ENCODE peak calls at places on chromosomes 6 and 20, in seven cellular contexts. L, C, Q, J, F, H and I are unnamed samples.

GRCh38 chr20:8693709-8694108 is 375.2 kb upstream of the PLCB4 start:
- DNase-seq in L (peak; percentile 93), C (no peak), Q (no peak), J (no peak), F (no peak), H (peak; percentile 45), I (peak; percentile 90)

GRCh38 chr6:158861686-158862381 is 42.7 kb upstream of the EZR start:
- DNase-seq in L (peak; percentile 45), C (no peak), Q (no peak), J (no peak), F (no peak), H (peak; percentile 19), I (no peak)

GRCh38 chr6:104896914-104897313 is 37.2 kb upstream of the HACE1 start:
- DNase-seq in L (no peak), C (no peak), Q (no peak), J (no peak), F (no peak), H (peak; percentile 8), I (peak; percentile 21)

GRCh38 chr20:7841967-7842301 is 98.3 kb downstream of the HAO1 start:
- DNase-seq in L (peak; percentile 83), C (no peak), Q (peak; percentile 68), J (no peak), F (no peak), H (peak; percentile 85), I (peak; percentile 92)

GRCh38 chr20:48750941-48751620 is 76.7 kb downstream of the PREX1 start:
- DNase-seq in L (no peak), C (no peak), Q (no peak), J (peak; percentile 47), F (peak; percentile 40), H (no peak), I (no peak)

GRCh38 chr20:52461602-52462001 is 270.0 kb upstream of the ZFP64 start:
- DNase-seq in L (no peak), C (no peak), Q (no peak), J (no peak), F (no peak), H (no peak), I (no peak)

GRCh38 chr6:100479180-100480035 is 14.7 kb upstream of the SIM1 start:
- DNase-seq in L (peak; percentile 49), C (peak; percentile 49), Q (no peak), J (no peak), F (no peak), H (peak; percentile 65), I (peak; percentile 61)

GRCh38 chr20:37397076-37397953 is 51.4 kb downstream of the SRC start:
- DNase-seq in L (no peak), C (no peak), Q (no peak), J (no peak), F (no peak), H (no peak), I (peak; percentile 58)

GRCh38 chr20:62413896-62414481 is 6.9 kb upstream of the CABLES2 start:
- DNase-seq in L (no peak), C (no peak), Q (no peak), J (no peak), F (no peak), H (no peak), I (peak; percentile 22)

GRCh38 chr6:25777031-25777430 is 22.5 kb downstream of the SLC17A4 start:
- DNase-seq in L (no peak), C (no peak), Q (no peak), J (no peak), F (no peak), H (no peak), I (no peak)

GRCh38 chr6:163288066-163288465 is 126.5 kb upstream of the QKI start:
- DNase-seq in L (no peak), C (peak; percentile 35), Q (no peak), J (no peak), F (no peak), H (no peak), I (no peak)

GRCh38 chr6:106509420-106510089 is 119.7 kb downstream of the RTN4IP1 start:
- DNase-seq in L (no peak), C (peak; percentile 21), Q (peak; percentile 63), J (no peak), F (no peak), H (peak; percentile 43), I (no peak)

GRCh38 chr6:102405860-102406259 is 1012.4 kb downstream of the GRIK2 start:
- DNase-seq in L (no peak), C (no peak), Q (no peak), J (no peak), F (no peak), H (no peak), I (no peak)

GRCh38 chr20:59665656-59666555 is 61.6 kb downstream of the PHACTR3 start:
- DNase-seq in L (no peak), C (no peak), Q (no peak), J (no peak), F (no peak), H (no peak), I (no peak)

GRCh38 chr6:168983925-168984324 is 269.7 kb downstream of the THBS2 start:
- DNase-seq in L (no peak), C (no peak), Q (no peak), J (no peak), F (no peak), H (no peak), I (no peak)

GRCh38 chr20:63551068-63551467 is 2.9 kb upstream of the FNDC11 start:
- DNase-seq in L (no peak), C (no peak), Q (no peak), J (no peak), F (no peak), H (no peak), I (no peak)

GRCh38 chr6:41367700-41368099 is 32.3 kb downstream of the NCR2 start:
- DNase-seq in L (peak; percentile 48), C (peak; percentile 85), Q (no peak), J (no peak), F (no peak), H (peak; percentile 51), I (peak; percentile 70)

GRCh38 chr6:111972714-111973678 is 80.9 kb upstream of the CCN6 start:
- DNase-seq in L (peak; percentile 98), C (no peak), Q (peak; percentile 85), J (peak; percentile 73), F (peak; percentile 31), H (peak; percentile 96), I (peak; percentile 97)

GRCh38 chr20:31841928-31842327 is 3.5 kb downstream of the FOXS1 start:
- DNase-seq in L (peak; percentile 66), C (no peak), Q (peak; percentile 60), J (no peak), F (no peak), H (peak; percentile 53), I (peak; percentile 85)

GRCh38 chr6:44275749-44276648 is 5.7 kb downstream of the TMEM151B start:
- DNase-seq in L (no peak), C (no peak), Q (no peak), J (peak; percentile 32), F (no peak), H (no peak), I (peak; percentile 47)

GRCh38 chr6:12138936-12139335 is 126.8 kb downstream of the HIVEP1 start:
- DNase-seq in L (no peak), C (no peak), Q (no peak), J (no peak), F (no peak), H (no peak), I (no peak)

GRCh38 chr6:41466437-41466990 is 79.7 kb upstream of the FOXP4 start:
- DNase-seq in L (no peak), C (no peak), Q (no peak), J (no peak), F (no peak), H (no peak), I (peak; percentile 31)

GRCh38 chr20:48523191-48523757 is 304.5 kb downstream of the PREX1 start:
- DNase-seq in L (peak; percentile 59), C (peak; percentile 95), Q (no peak), J (no peak), F (no peak), H (peak; percentile 57), I (peak; percentile 69)

GRCh38 chr6:149851461-149851860 is 12.7 kb downstream of the LRP11 start:
- DNase-seq in L (peak; percentile 78), C (no peak), Q (no peak), J (no peak), F (no peak), H (peak; percentile 61), I (peak; percentile 82)

GRCh38 chr6:165052561-165053500 is 256.6 kb downstream of the C6orf118 start:
- DNase-seq in L (no peak), C (no peak), Q (no peak), J (no peak), F (no peak), H (no peak), I (no peak)
- H3K9me3 ChIP-seq in L (peaks cover 16% of the 10 kb centered on the region), C (no peaks in the 10 kb centered on the region), Q (no peaks in the 10 kb centered on the region), J (no peaks in the 10 kb centered on the region), F (no peaks in the 10 kb centered on the region), H (no peaks in the 10 kb centered on the region), I (no peaks in the 10 kb centered on the region)

DNA sequence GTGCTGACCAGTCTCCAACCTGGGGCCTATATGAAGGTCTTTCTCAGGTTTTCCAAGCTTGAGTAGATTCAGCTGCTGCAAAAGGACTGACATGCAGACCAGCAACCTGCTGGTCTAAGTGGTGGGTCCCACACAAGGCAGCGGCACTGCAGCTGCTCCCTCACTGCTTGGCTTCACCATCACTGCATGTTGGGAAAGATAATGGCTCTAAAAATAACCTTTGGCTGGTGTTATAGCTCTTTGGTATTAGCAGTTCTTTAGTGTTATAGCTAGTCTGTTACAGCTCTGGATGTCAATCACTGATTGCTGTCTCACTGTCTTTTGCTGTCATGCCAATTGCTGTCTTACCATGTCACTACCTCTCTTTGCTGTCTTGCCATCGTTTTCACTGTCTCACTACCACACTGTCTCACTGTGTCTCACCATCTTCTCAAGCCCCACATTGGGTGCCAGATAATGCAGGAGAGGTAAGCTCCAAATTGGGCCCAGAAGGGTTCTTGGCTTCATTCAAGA is 726.4 kb downstream of the TENT5A start:
- DNase-seq in L (no peak), C (no peak), Q (no peak), J (no peak), F (no peak), H (no peak), I (no peak)
- H3K9me3 ChIP-seq in L (peaks cover 6% of the 10 kb centered on the region), C (no peaks in the 10 kb centered on the region), Q (no peaks in the 10 kb centered on the region), J (no peaks in the 10 kb centered on the region), F (no peaks in the 10 kb centered on the region), H (no peaks in the 10 kb centered on the region), I (no peaks in the 10 kb centered on the region)

GRCh38 chr6:13423292-13423691 is 64.1 kb downstream of the GFOD1 start:
- DNase-seq in L (no peak), C (no peak), Q (no peak), J (no peak), F (no peak), H (no peak), I (no peak)
- H3K9me3 ChIP-seq in L (no peaks in the 10 kb centered on the region), C (no peaks in the 10 kb centered on the region), Q (no peaks in the 10 kb centered on the region), J (no peaks in the 10 kb centered on the region), F (no peaks in the 10 kb centered on the region), H (no peaks in the 10 kb centered on the region), I (no peaks in the 10 kb centered on the region)

GRCh38 chr20:39825950-39826349 is 863.1 kb downstream of the MAFB start:
- DNase-seq in L (peak; percentile 13), C (no peak), Q (no peak), J (no peak), F (no peak), H (no peak), I (peak; percentile 61)

GRCh38 chr20:39829255-39829654 is 859.8 kb downstream of the MAFB start:
- DNase-seq in L (peak; percentile 41), C (peak; percentile 52), Q (no peak), J (no peak), F (no peak), H (peak; percentile 56), I (peak; percentile 44)

GRCh38 chr20:39823239-39823638 is 861.1 kb downstream of the DHX35 start:
- DNase-seq in L (peak; percentile 58), C (no peak), Q (no peak), J (no peak), F (no peak), H (peak; percentile 53), I (peak; percentile 93)

GRCh38 chr20:39822667-39823066 is 860.5 kb downstream of the DHX35 start:
- DNase-seq in L (peak; percentile 42), C (no peak), Q (no peak), J (no peak), F (no peak), H (peak; percentile 19), I (peak; percentile 80)

GRCh38 chr20:39825524-39825923 is 863.4 kb downstream of the DHX35 start:
- DNase-seq in L (no peak), C (no peak), Q (no peak), J (no peak), F (no peak), H (no peak), I (no peak)
- H3K9me3 ChIP-seq in L (no peaks in the 10 kb centered on the region), C (no peaks in the 10 kb centered on the region), Q (no peaks in the 10 kb centered on the region), J (no peaks in the 10 kb centered on the region), F (no peaks in the 10 kb centered on the region), H (no peaks in the 10 kb centered on the region), I (no peaks in the 10 kb centered on the region)